ENCODE peak calls at places on chromosomes 5 and 9, in five cellular contexts. One of them, this sample, is unnamed.

GRCh38 chr5:149677721-149678120 is 52.4 kb upstream of the PPARGC1B start:
- DNase-seq in stomach: no peak
- DNase-seq in AG10803: no peak
- DNase-seq in heart right ventricle: no peak
- DNase-seq in fibroblast of lung: no peak
- DNase-seq in this sample: no peak

GRCh38 chr9:114250648-114251047 is 72.2 kb upstream of the ORM1 start:
- DNase-seq in fibroblast of lung: no peak
- DNase-seq in heart right ventricle: peak; percentile 20
- DNase-seq in AG10803: no peak
- DNase-seq in stomach: no peak
- DNase-seq in this sample: no peak

GRCh38 chr9:69605406-69605805 is 66.8 kb downstream of the APBA1 start:
- DNase-seq in heart right ventricle: no peak
- DNase-seq in AG10803: peak; percentile 28
- DNase-seq in fibroblast of lung: no peak
- DNase-seq in stomach: no peak
- DNase-seq in this sample: no peak

GRCh38 chr9:35835216-35835604 is 6.2 kb downstream of the TMEM8B start:
- DNase-seq in stomach: peak; percentile 36
- DNase-seq in AG10803: no peak
- DNase-seq in heart right ventricle: no peak
- DNase-seq in fibroblast of lung: no peak
- DNase-seq in this sample: no peak

GRCh38 chr9:121495976-121496375 is 3.7 kb downstream of the GGTA1 start:
- DNase-seq in AG10803: no peak
- DNase-seq in stomach: no peak
- DNase-seq in heart right ventricle: no peak
- DNase-seq in fibroblast of lung: no peak
- DNase-seq in this sample: no peak

GRCh38 chr9:106869458-106869857 is 6.5 kb downstream of the ZNF462 start:
- DNase-seq in AG10803: peak; percentile 38
- DNase-seq in stomach: no peak
- DNase-seq in fibroblast of lung: peak; percentile 65
- DNase-seq in heart right ventricle: peak; percentile 34
- DNase-seq in this sample: no peak

GRCh38 chr9:134049236-134049635 is 18.6 kb downstream of the BRD3 start:
- DNase-seq in stomach: peak; percentile 95
- DNase-seq in AG10803: no peak
- DNase-seq in fibroblast of lung: no peak
- DNase-seq in heart right ventricle: peak; percentile 75
- DNase-seq in this sample: no peak

GRCh38 chr5:57225553-57225952 is 51.7 kb downstream of the GPBP1 start:
- DNase-seq in stomach: no peak
- DNase-seq in AG10803: no peak
- DNase-seq in fibroblast of lung: no peak
- DNase-seq in heart right ventricle: no peak
- DNase-seq in this sample: no peak

GRCh38 chr5:93607367-93608258 is 24.6 kb downstream of the NR2F1 start:
- DNase-seq in AG10803: peak; percentile 59
- DNase-seq in stomach: no peak
- DNase-seq in heart right ventricle: peak; percentile 45
- DNase-seq in fibroblast of lung: peak; percentile 89
- DNase-seq in this sample: peak; percentile 62

GRCh38 chr5:79021753-79022152 is 36.6 kb upstream of the ARSB start:
- DNase-seq in heart right ventricle: no peak
- DNase-seq in AG10803: no peak
- DNase-seq in stomach: no peak
- DNase-seq in fibroblast of lung: no peak
- DNase-seq in this sample: no peak

GRCh38 chr9:87813119-87813463 is 69.6 kb upstream of the SPATA31E1 start:
- DNase-seq in AG10803: no peak
- DNase-seq in heart right ventricle: no peak
- DNase-seq in fibroblast of lung: no peak
- DNase-seq in stomach: no peak
- DNase-seq in this sample: no peak

GRCh38 chr5:159262472-159262858 is 625 bp upstream of the UBLCP1 start:
- DNase-seq in AG10803: peak; percentile 12
- DNase-seq in heart right ventricle: no peak
- DNase-seq in stomach: no peak
- DNase-seq in fibroblast of lung: peak; percentile 45
- DNase-seq in this sample: no peak

GRCh38 chr5:21806943-21807342 is 1046.2 kb downstream of the CDH12 start:
- DNase-seq in stomach: no peak
- DNase-seq in fibroblast of lung: no peak
- DNase-seq in AG10803: peak; percentile 25
- DNase-seq in heart right ventricle: no peak
- DNase-seq in this sample: no peak

GRCh38 chr9:4077499-4078102 is 222.3 kb downstream of the GLIS3 start:
- DNase-seq in AG10803: peak; percentile 83
- DNase-seq in stomach: peak; percentile 80
- DNase-seq in fibroblast of lung: peak; percentile 76
- DNase-seq in heart right ventricle: peak; percentile 74
- DNase-seq in this sample: peak; percentile 39

GRCh38 chr5:107813559-107813958 is 142.8 kb upstream of the EFNA5 start:
- DNase-seq in stomach: no peak
- DNase-seq in heart right ventricle: no peak
- DNase-seq in AG10803: no peak
- DNase-seq in fibroblast of lung: no peak
- DNase-seq in this sample: no peak

GRCh38 chr5:168826292-168826725 is 247.1 kb upstream of the PANK3 start:
- DNase-seq in heart right ventricle: no peak
- DNase-seq in stomach: no peak
- DNase-seq in fibroblast of lung: no peak
- DNase-seq in AG10803: no peak
- DNase-seq in this sample: no peak

GRCh38 chr5:41445937-41446563 is 64.4 kb downstream of the PLCXD3 start:
- DNase-seq in stomach: no peak
- DNase-seq in heart right ventricle: no peak
- DNase-seq in AG10803: peak; percentile 34
- DNase-seq in fibroblast of lung: peak; percentile 23
- DNase-seq in this sample: no peak

GRCh38 chr9:129674229-129674628 is 8.8 kb downstream of the PRRX2 start:
- DNase-seq in fibroblast of lung: no peak
- DNase-seq in AG10803: no peak
- DNase-seq in stomach: no peak
- DNase-seq in heart right ventricle: no peak
- DNase-seq in this sample: no peak

GRCh38 chr5:126210955-126211354 is 212.3 kb upstream of the GRAMD2B start:
- DNase-seq in heart right ventricle: no peak
- DNase-seq in AG10803: no peak
- DNase-seq in stomach: no peak
- DNase-seq in fibroblast of lung: no peak
- DNase-seq in this sample: no peak

GRCh38 chr5:111043712-111044506 is 27.6 kb upstream of the TSLP start:
- DNase-seq in fibroblast of lung: peak; percentile 53
- DNase-seq in AG10803: no peak
- DNase-seq in heart right ventricle: no peak
- DNase-seq in stomach: no peak
- DNase-seq in this sample: peak; percentile 94

GRCh38 chr5:120396186-120396585 is 67.9 kb upstream of the PRR16 start:
- DNase-seq in heart right ventricle: no peak
- DNase-seq in fibroblast of lung: peak; percentile 48
- DNase-seq in AG10803: peak; percentile 41
- DNase-seq in stomach: no peak
- DNase-seq in this sample: no peak

GRCh38 chr9:137451976-137452760 is 7.0 kb downstream of the NSMF start:
- DNase-seq in stomach: no peak
- DNase-seq in fibroblast of lung: no peak
- DNase-seq in AG10803: no peak
- DNase-seq in heart right ventricle: no peak
- DNase-seq in this sample: no peak

GRCh38 chr9:130174920-130175321 is 2.7 kb downstream of the NCS1 start:
- DNase-seq in heart right ventricle: no peak
- DNase-seq in stomach: no peak
- DNase-seq in AG10803: no peak
- DNase-seq in fibroblast of lung: no peak
- DNase-seq in this sample: no peak

GRCh38 chr5:16464664-16465543 is 696 bp downstream of the ZNF622 start:
- DNase-seq in fibroblast of lung: peak; percentile 41
- DNase-seq in AG10803: no peak
- DNase-seq in heart right ventricle: no peak
- DNase-seq in stomach: no peak
- DNase-seq in this sample: no peak

GRCh38 chr5:143399616-143400540 is 3.6 kb downstream of the NR3C1 start:
- DNase-seq in heart right ventricle: no peak
- DNase-seq in stomach: no peak
- DNase-seq in fibroblast of lung: no peak
- DNase-seq in AG10803: no peak
- DNase-seq in this sample: no peak

GRCh38 chr9:38192731-38193130 is 123.7 kb upstream of the SHB start:
- DNase-seq in AG10803: no peak
- DNase-seq in stomach: no peak
- DNase-seq in heart right ventricle: no peak
- DNase-seq in fibroblast of lung: no peak
- DNase-seq in this sample: no peak

GRCh38 chr5:89246252-89246651 is 363.3 kb upstream of the MEF2C start:
- DNase-seq in AG10803: no peak
- DNase-seq in heart right ventricle: no peak
- DNase-seq in fibroblast of lung: peak; percentile 60
- DNase-seq in stomach: no peak
- DNase-seq in this sample: no peak

GRCh38 chr5:57653636-57654290 is 171.2 kb upstream of the ACTBL2 start:
- DNase-seq in stomach: no peak
- DNase-seq in AG10803: no peak
- DNase-seq in fibroblast of lung: no peak
- DNase-seq in heart right ventricle: peak; percentile 37
- DNase-seq in this sample: no peak

GRCh38 chr9:34375901-34376595 is 650 bp downstream of the MYORG start:
- DNase-seq in heart right ventricle: peak; percentile 55
- DNase-seq in stomach: peak; percentile 68
- DNase-seq in AG10803: no peak
- DNase-seq in fibroblast of lung: peak; percentile 38
- DNase-seq in this sample: no peak

GRCh38 chr5:52562473-52562872 is 225.2 kb upstream of the ITGA1 start:
- DNase-seq in stomach: no peak
- DNase-seq in fibroblast of lung: no peak
- DNase-seq in AG10803: no peak
- DNase-seq in heart right ventricle: no peak
- DNase-seq in this sample: no peak

GRCh38 chr5:177367981-177368960 is 10.5 kb downstream of the RGS14 start:
- DNase-seq in fibroblast of lung: no peak
- DNase-seq in stomach: peak; percentile 48
- DNase-seq in heart right ventricle: no peak
- DNase-seq in AG10803: no peak
- DNase-seq in this sample: no peak
- H3K4me3 ChIP-seq in fibroblast of lung: no peak overlapping the region
- H3K4me3 ChIP-seq in stomach: no peak overlapping the region
- H3K4me3 ChIP-seq in heart right ventricle: no peak overlapping the region
- H3K4me3 ChIP-seq in AG10803: no peak overlapping the region
- H3K4me3 ChIP-seq in this sample: peak overlapping the region; percentile 35

GRCh38 chr9:77161966-77162365 is 15.4 kb upstream of the VPS13A start:
- DNase-seq in fibroblast of lung: no peak
- DNase-seq in AG10803: peak; percentile 5
- DNase-seq in heart right ventricle: no peak
- DNase-seq in stomach: no peak
- DNase-seq in this sample: no peak
- TF ChIP-seq CTCF in fibroblast of lung: no peak
- TF ChIP-seq CTCF in AG10803: no peak
- TF ChIP-seq CTCF in heart right ventricle: no peak
- TF ChIP-seq CTCF in stomach: no peak
- TF ChIP-seq CTCF in this sample: no peak

DNA sequence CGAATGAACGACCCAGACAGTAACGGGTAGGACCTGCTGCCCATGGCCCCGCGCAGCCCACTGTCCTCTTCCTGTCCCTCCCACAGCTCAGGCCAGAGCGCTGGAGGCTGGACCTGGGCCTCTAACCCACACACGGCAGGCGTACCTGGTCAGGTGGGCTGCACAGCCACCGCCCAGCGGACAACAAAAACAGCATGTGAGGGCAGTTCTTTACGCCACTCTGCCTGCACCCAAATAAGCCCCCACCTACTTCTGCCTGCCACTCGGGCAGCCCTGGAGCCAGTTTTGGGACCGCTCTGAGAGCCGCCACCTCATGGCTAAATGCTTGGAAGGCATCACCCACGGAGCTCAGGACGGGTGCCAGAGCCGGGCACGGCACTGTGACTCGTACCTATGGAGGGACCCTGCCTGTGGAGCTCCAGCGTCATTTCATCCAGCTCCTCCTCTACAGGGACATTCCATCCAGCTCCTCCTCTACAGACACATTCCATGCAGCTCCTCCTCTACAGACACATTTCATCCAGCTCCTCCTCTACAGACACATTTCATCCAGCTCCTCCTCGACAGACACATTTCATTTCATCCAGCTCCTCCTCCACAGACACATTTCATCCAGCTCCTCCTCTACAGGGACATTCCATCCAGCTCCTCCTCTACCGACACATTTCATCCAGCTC is 18.9 kb downstream of the CLPTM1L start:
- DNase-seq in fibroblast of lung: no peak
- DNase-seq in heart right ventricle: no peak
- DNase-seq in AG10803: peak; percentile 83
- DNase-seq in stomach: no peak
- DNase-seq in this sample: no peak
- H3K4me3 ChIP-seq in fibroblast of lung: no peak overlapping the region
- H3K4me3 ChIP-seq in heart right ventricle: no peak overlapping the region
- H3K4me3 ChIP-seq in AG10803: no peak overlapping the region
- H3K4me3 ChIP-seq in stomach: no peak overlapping the region
- H3K4me3 ChIP-seq in this sample: no peak overlapping the region

DNA sequence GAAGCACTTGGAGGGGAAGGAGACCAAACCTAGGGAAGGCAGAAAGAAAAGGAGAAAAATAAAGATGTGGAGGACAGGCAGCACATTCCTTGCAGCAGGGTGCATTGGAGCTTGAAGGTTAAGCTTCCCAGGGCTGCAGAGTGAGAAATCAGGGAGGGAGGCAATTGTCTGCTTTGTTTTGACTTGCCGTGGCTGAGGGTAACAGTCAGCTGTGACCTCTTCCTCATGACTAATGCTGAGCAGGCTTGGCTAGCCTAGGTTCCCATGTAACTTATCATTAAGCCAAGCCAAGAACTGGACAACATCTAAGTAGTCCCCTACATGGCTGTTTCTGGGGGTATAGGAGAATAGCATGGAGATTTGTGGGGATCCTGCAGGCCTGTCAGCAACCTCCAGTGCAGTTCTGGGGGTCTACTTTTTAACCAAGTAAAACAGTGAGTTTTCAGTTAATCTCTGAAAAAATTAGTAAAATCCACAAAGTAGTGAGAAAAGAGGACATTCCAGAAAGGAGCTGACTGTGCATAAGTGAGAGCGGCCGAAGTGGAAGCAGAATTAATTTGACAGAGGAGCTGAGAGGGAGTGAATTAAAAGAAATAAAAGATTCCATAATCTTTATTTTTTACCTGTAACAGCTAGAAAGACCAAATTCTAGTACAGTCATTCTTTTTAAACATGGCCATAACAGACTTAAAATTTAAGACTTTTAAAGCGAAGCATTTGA is 149.0 kb downstream of the SGCD start:
- DNase-seq in stomach: no peak
- DNase-seq in heart right ventricle: peak; percentile 55
- DNase-seq in fibroblast of lung: peak; percentile 93
- DNase-seq in AG10803: peak; percentile 96
- DNase-seq in this sample: peak; percentile 87
- TF ChIP-seq CTCF in stomach: no peak
- TF ChIP-seq CTCF in heart right ventricle: no peak
- TF ChIP-seq CTCF in fibroblast of lung: peak; percentile 44
- TF ChIP-seq CTCF in AG10803: peak; percentile 56
- TF ChIP-seq CTCF in this sample: peak; percentile 21

GRCh38 chr5:141199359-141200235 is at the start of gene PCDHB11:
- DNase-seq in AG10803: no peak
- DNase-seq in stomach: no peak
- DNase-seq in fibroblast of lung: no peak
- DNase-seq in heart right ventricle: no peak
- DNase-seq in this sample: no peak
- H3K4me3 ChIP-seq in AG10803: no peak within 1 kb of the TSS
- H3K4me3 ChIP-seq in stomach: no peak within 1 kb of the TSS
- H3K4me3 ChIP-seq in fibroblast of lung: no peak within 1 kb of the TSS
- H3K4me3 ChIP-seq in heart right ventricle: no peak within 1 kb of the TSS
- H3K4me3 ChIP-seq in this sample: no peak within 1 kb of the TSS